ENCODE peak calls at places on chromosomes 3 and 15, in eight cellular contexts. E is PC-9; P is AG09309; W is GM04504; A is pulmonary artery endothelial cell; K is astrocyte of the spinal cord; N is activated CD8-positive, alpha-beta memory T cell treated with anti-CD3 and anti-CD28 coated beads, Interleukin-2, amount 50 U/mL, for 48 hours; M is NCI-H524 treated with DMSO at 0.1 percent for 48 hours. F is an unnamed sample.

GRCh38 chr3:96863129-96863740 is 48.8 kb downstream of the EPHA6 start:
- DNase-seq in P (no peak), W (no peak), M (peak), N (no peak), E (peak), A (no peak), K (peak), F (peak)

GRCh38 chr3:136194409-136195257 is 1.5 kb downstream of the MSL2 start:
- DNase-seq in W (no peak), M (no peak), E (no peak), K (peak), A (no peak), P (no peak), N (peak), F (no peak)

GRCh38 chr3:129984124-129984523 is 9.6 kb downstream of the TRH start:
- DNase-seq in M (no peak), W (no peak), K (no peak), E (peak), P (no peak), N (no peak), A (no peak), F (no peak)

GRCh38 chr3:66261318-66261717 is 40.5 kb downstream of the SLC25A26 start:
- DNase-seq in W (no peak), M (no peak), E (no peak), K (peak), N (no peak), A (no peak), P (no peak), F (no peak)

GRCh38 chr3:79517766-79518413 is 249.9 kb downstream of the ROBO1 start:
- DNase-seq in N (no peak), E (peak), P (no peak), K (peak), A (no peak), W (no peak), M (no peak), F (no peak)

GRCh38 chr3:142065344-142065743 is 84.0 kb downstream of the TFDP2 start:
- DNase-seq in A (no peak), E (no peak), M (no peak), P (no peak), W (no peak), N (no peak), K (no peak), F (no peak)

GRCh38 chr15:78075490-78076230 is 1.9 kb downstream of the TBC1D2B start:
- DNase-seq in E (peak), W (peak), P (no peak), A (peak), N (peak), M (peak), K (peak), F (peak)

GRCh38 chr15:82599862-82600261 is 47.3 kb downstream of the CPEB1 start:
- DNase-seq in A (no peak), W (no peak), E (no peak), N (no peak), K (no peak), M (no peak), P (no peak), F (no peak)

GRCh38 chr3:128486692-128487537 is 6.1 kb downstream of the GATA2 start:
- DNase-seq in N (peak), P (no peak), E (peak), W (no peak), M (no peak), A (no peak), K (no peak), F (peak)